ENCODE peak calls at places on chromosome 21, in nine cellular contexts. T is cardiac muscle cell, F is foreskin fibroblast, W is stomach, A is vagina, R is GM12865, H is ascending aorta, I is tibial nerve, D is HFF-Myc. U is an unnamed sample.

GRCh38 chr21:43318841-43319781 is 107.8 kb downstream of the SIK1 start:
- DNase-seq in D (no peak), A (no peak), H (no peak), R (peak; percentile 57), F (peak; percentile 62), W (no peak), I (no peak), T (no peak), U (no peak)

GRCh38 chr21:31273278-31273677 is 70.8 kb downstream of the TIAM1 start:
- DNase-seq in A (no peak), T (no peak), D (no peak), R (no peak), F (no peak), H (no peak), I (no peak), W (no peak), U (no peak)

GRCh38 chr21:31593161-31593560 is 66.3 kb upstream of the SOD1 start:
- DNase-seq in I (no peak), T (peak; percentile 5), H (no peak), D (no peak), A (no peak), F (no peak), W (no peak), R (no peak), U (no peak)

GRCh38 chr21:43929217-43929971 is 64.4 kb downstream of the AGPAT3 start:
- DNase-seq in I (no peak), A (no peak), R (no peak), H (no peak), T (no peak), F (no peak), W (peak; percentile 72), D (no peak), U (no peak)

GRCh38 chr21:45383615-45384201 is 21.3 kb upstream of the COL18A1 start:
- DNase-seq in W (no peak), F (no peak), H (peak; percentile 60), I (no peak), A (no peak), T (no peak), D (no peak), R (no peak), U (no peak)

GRCh38 chr21:34890724-34891609 is 158.1 kb downstream of the RUNX1 start:
- DNase-seq in F (no peak), H (peak; percentile 69), A (no peak), R (no peak), D (no peak), T (peak; percentile 38), I (no peak), W (no peak), U (no peak)

GRCh38 chr21:44487831-44488230 is 32.5 kb downstream of the LRRC3 start:
- DNase-seq in T (no peak), H (no peak), F (peak; percentile 39), A (no peak), W (no peak), D (no peak), I (no peak), R (peak; percentile 49), U (no peak)

GRCh38 chr21:34498623-34499022 is 13.4 kb downstream of the KCNE1 start:
- DNase-seq in R (no peak), I (no peak), F (no peak), W (no peak), T (no peak), A (no peak), H (no peak), D (no peak), U (no peak)

GRCh38 chr21:28959367-28960099 is 33.1 kb downstream of the LTN1 start:
- DNase-seq in A (no peak), W (no peak), R (no peak), T (no peak), H (no peak), I (no peak), D (peak; percentile 21), F (peak; percentile 36), U (no peak)

GRCh38 chr21:35014302-35015044 is 34.6 kb downstream of the RUNX1 start:
- DNase-seq in W (no peak), T (no peak), I (no peak), F (no peak), R (no peak), D (no peak), H (no peak), A (no peak), U (no peak)

GRCh38 chr21:45073301-45074047 is 906 bp upstream of the ADARB1 start:
- DNase-seq in R (peak; percentile 7), F (no peak), H (peak; percentile 75), T (peak; percentile 59), W (peak; percentile 51), I (no peak), A (no peak), D (no peak), U (peak; percentile 88)

GRCh38 chr21:31710586-31710985 is 21.3 kb downstream of the SCAF4 start:
- DNase-seq in D (no peak), F (peak; percentile 28), R (no peak), A (no peak), I (no peak), T (no peak), H (no peak), W (no peak), U (no peak)

GRCh38 chr21:27477321-27477720 is 510.4 kb upstream of the ADAMTS5 start:
- DNase-seq in H (no peak), W (no peak), F (no peak), T (no peak), I (no peak), R (no peak), D (no peak), A (no peak), U (no peak)

GRCh38 chr21:34553199-34553952 is 41.4 kb upstream of the KCNE1 start:
- DNase-seq in A (no peak), W (no peak), T (no peak), R (no peak), F (peak; percentile 71), H (no peak), D (peak; percentile 48), I (no peak), U (no peak)

GRCh38 chr21:45330075-45330781 is 42.5 kb upstream of the POFUT2 start:
- DNase-seq in H (no peak), R (no peak), W (no peak), F (peak; percentile 78), D (no peak), A (no peak), T (no peak), I (no peak), U (no peak)

DNA sequence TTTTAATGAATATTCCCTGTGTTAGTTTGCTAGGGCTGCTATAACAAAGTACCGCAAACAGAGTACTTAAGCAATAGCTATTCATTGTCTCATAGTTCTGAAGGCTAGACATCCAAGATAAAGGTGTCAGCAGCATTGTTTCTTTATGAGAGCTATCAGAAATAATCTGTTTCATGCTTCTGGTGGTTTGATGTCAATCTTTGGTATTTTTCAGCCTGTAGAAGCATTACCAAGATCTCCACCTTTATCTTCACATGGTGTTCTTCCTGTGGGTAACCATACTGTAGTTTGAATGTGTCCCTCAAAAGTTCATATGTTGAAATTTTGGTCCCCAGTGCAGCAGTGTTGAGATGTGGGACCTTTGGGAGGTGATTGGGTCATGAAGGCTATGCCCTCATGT is 7.4 kb downstream of the RBM11 start:
- DNase-seq in D (no peak), F (no peak), W (no peak), A (no peak), T (no peak), I (no peak), H (no peak), R (no peak), U (no peak)
- H3K4me3 ChIP-seq in D (no peak overlapping the region), F (no peak overlapping the region), W (no peak overlapping the region), A (no peak overlapping the region), T (no peak overlapping the region), I (no peak overlapping the region), H (no peak overlapping the region), R (no peak overlapping the region), U (no peak overlapping the region)

GRCh38 chr21:15397258-15397657 is 332.5 kb upstream of the NRIP1 start:
- DNase-seq in H (no peak), A (no peak), F (no peak), W (no peak), I (no peak), T (no peak), R (no peak), D (no peak), U (no peak)

GRCh38 chr21:15406791-15407190 is 323.0 kb upstream of the USP25 start:
- DNase-seq in I (no peak), H (no peak), R (no peak), D (no peak), A (no peak), W (no peak), F (no peak), T (no peak), U (no peak)

GRCh38 chr21:15401331-15401730 is 328.5 kb upstream of the USP25 start:
- DNase-seq in T (no peak), A (no peak), F (no peak), W (no peak), I (no peak), D (no peak), H (no peak), R (no peak), U (no peak)

GRCh38 chr21:15400905-15401304 is 328.9 kb upstream of the USP25 start:
- DNase-seq in T (no peak), F (no peak), R (no peak), A (no peak), W (no peak), H (no peak), I (no peak), D (no peak), U (no peak)
- TF ChIP-seq CTCF in T (no peak), F (no peak), R (no peak), A (no peak), W (no peak), H (no peak), I (no peak), D (no peak), U (no peak)

GRCh38 chr21:26171310-26172100 is 935 bp upstream of the APP start:
- DNase-seq in F (no peak), R (no peak), A (no peak), I (no peak), H (no peak), W (no peak), T (no peak), D (no peak), U (no peak)
- H3K4me3 ChIP-seq in F (peak overlapping the region; percentile 68), R (peak overlapping the region; percentile 76), A (peak overlapping the region; percentile 97), I (peak overlapping the region; percentile 90), H (peak overlapping the region; percentile 98), W (peak overlapping the region; percentile 94), T (peak overlapping the region; percentile 67), D (peak overlapping the region; percentile 96), U (no peak overlapping the region)

DNA sequence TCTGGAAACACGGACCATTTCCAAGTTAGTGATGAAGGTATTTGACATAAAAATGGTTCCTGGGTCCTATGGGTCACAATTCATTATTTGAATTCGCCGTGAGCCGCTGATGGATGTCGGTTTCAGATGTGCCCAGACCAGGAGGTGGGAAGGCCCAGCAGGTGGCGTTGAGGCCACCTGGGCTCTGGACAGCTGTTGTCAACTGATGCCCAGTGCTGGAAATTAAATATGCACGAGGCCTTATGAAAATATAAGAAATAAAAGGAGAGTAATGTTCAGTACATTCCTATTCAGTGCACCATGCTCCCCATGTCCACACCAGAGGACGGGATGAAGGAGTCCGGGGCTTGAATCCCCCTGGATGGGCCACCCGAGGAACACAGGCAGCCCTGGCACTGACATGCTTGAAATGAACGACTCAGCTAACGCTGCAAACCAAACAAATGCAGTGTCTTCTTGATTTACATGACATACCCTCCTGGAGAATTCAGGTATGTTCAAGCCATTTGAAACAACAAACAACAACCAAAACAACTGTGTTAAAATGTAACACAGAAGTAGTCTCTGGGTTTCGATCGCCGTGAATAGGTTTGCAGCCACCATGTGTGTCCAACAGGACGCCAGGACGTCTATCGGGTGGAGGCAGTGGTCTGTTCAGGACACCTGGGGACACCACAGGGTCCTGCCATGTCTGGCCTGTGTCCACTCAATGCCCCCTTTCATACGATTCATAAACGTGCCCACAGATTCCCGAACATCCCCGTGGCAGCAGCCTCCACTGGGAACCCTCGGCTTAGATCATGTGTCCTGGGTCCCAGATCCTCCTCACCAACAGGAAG is 6.1 kb downstream of the TFF3 start:
- DNase-seq in W (peak; percentile 49), R (no peak), D (no peak), I (no peak), H (peak; percentile 31), F (no peak), A (no peak), T (no peak), U (no peak)
- TF ChIP-seq CTCF in W (no peak), R (no peak), D (no peak), I (no peak), H (no peak), F (no peak), A (no peak), T (no peak), U (no peak)

U was measured in lower leg skin.